ENCODE peak calls at places on chromosomes 11 and 22, in seven cellular contexts. X is heart left ventricle, J is A549, V is psoas muscle, B is stomach, C is endothelial cell of umbilical vein, U is MM.1S. A is an unnamed sample. For H3K9me3 and H3K4me1, the result is how much of the 10 kb centered on the place peaks cover.

GRCh38 chr11:35548925-35549561 is 23.6 kb upstream of the PAMR1 start:
- DNase-seq in B (no peak), J (no peak), U (no peak), V (no peak), C (no peak), X (no peak), A (no peak)

GRCh38 chr22:50192056-50192824 is 6.5 kb downstream of the TRABD start:
- DNase-seq in C (no peak), U (no peak), J (no peak), B (peak), V (no peak), X (no peak), A (no peak)

GRCh38 chr11:33347490-33348125 is 90.4 kb downstream of the HIPK3 start:
- DNase-seq in B (no peak), U (no peak), V (no peak), C (no peak), J (no peak), X (no peak), A (no peak)

GRCh38 chr11:77202941-77203900 is 75.2 kb downstream of the MYO7A start:
- DNase-seq in X (peak), C (no peak), B (peak), U (peak), J (no peak), V (peak), A (peak)

GRCh38 chr11:106087815-106088435 is 10.5 kb downstream of the AASDHPPT start:
- DNase-seq in B (peak), U (peak), J (peak), X (peak), V (no peak), C (peak), A (peak)

GRCh38 chr11:64762916-64763803 is 3.4 kb upstream of the PYGM start:
- DNase-seq in U (no peak), B (peak), V (peak), X (peak), J (no peak), C (peak), A (peak)

GRCh38 chr22:44918166-44918924 is 91.5 kb downstream of the PHF21B start:
- DNase-seq in V (peak), B (no peak), C (no peak), J (no peak), X (no peak), U (no peak), A (no peak)

GRCh38 chr11:111462329-111462728 is 49.9 kb downstream of the BTG4 start:
- DNase-seq in J (no peak), C (no peak), V (no peak), U (no peak), B (no peak), X (no peak), A (no peak)

GRCh38 chr11:23976369-23976768 is 520.5 kb upstream of the LUZP2 start:
- DNase-seq in V (no peak), X (no peak), U (no peak), B (no peak), J (no peak), C (no peak), A (no peak)

GRCh38 chr11:126318642-126319373 is 14.9 kb downstream of the DCPS start:
- DNase-seq in X (peak), U (peak), J (no peak), B (no peak), C (no peak), V (no peak), A (no peak)

GRCh38 chr11:69874178-69874983 is 55.2 kb upstream of the FGF3 start:
- DNase-seq in J (no peak), C (no peak), U (no peak), X (peak), B (no peak), V (no peak), A (no peak)

GRCh38 chr11:127844843-127845242 is 742.5 kb downstream of the ETS1 start:
- DNase-seq in V (no peak), C (no peak), B (no peak), J (no peak), X (no peak), U (no peak), A (no peak)

GRCh38 chr11:36594316-36594989 is at the start of gene IFTAP:
- DNase-seq in V (peak), J (peak), X (peak), B (peak), U (peak), C (peak), A (peak)

GRCh38 chr11:47467372-47467771 is 18.4 kb upstream of the RAPSN start:
- DNase-seq in J (no peak), V (no peak), X (no peak), C (no peak), U (no peak), B (peak), A (peak)

GRCh38 chr11:116082256-116082655 is 578.0 kb upstream of the CADM1 start:
- DNase-seq in V (no peak), U (no peak), B (no peak), J (no peak), X (no peak), C (no peak), A (no peak)

GRCh38 chr11:61378713-61379313 is 13.6 kb upstream of the TMEM216 start:
- DNase-seq in C (no peak), J (peak), U (no peak), B (no peak), X (peak), V (no peak), A (no peak)

GRCh38 chr11:76579047-76579751 is 91.3 kb downstream of the LRRC32 start:
- DNase-seq in X (peak), U (no peak), J (no peak), V (peak), B (no peak), C (peak), A (no peak)

GRCh38 chr11:27945323-27945722 is 162.6 kb downstream of the KIF18A start:
- DNase-seq in X (no peak), C (no peak), V (no peak), B (no peak), U (no peak), J (no peak), A (no peak)

GRCh38 chr11:8777907-8778767 is 95.5 kb downstream of the RPL27A start:
- DNase-seq in C (no peak), X (peak), V (peak), B (no peak), J (no peak), U (no peak), A (peak)

DNA sequence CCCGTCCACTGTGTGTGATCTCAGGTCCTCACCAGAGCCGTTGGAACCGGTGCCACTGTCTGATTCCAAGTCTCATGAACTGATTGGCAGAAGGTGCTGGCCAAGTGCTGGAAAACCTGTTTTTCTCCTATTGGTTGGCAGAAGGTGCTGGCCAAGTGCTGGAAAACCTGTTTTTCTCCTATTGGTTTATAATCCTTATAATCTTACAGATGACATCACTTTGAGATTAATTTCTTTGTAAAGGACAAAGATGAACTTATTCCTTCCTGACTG is 1106.3 kb downstream of the BRD1 start:
- DNase-seq in C (no peak), B (no peak), V (no peak), U (no peak), X (no peak), J (no peak), A (no peak)
- H3K9me3 ChIP-seq in C (under half), B (under half), V (under half), U (under half), X (under half), J (under half), A (under half)

GRCh38 chr11:1852271-1852877 is 510 bp upstream of the LSP1 start:
- DNase-seq in U (peak), J (no peak), V (peak), B (no peak), X (no peak), C (no peak), A (no peak)
- H3K4me3 ChIP-seq in U (peak), J (no peak), V (no peak), B (no peak), X (no peak), C (no peak), A (no peak)

DNA sequence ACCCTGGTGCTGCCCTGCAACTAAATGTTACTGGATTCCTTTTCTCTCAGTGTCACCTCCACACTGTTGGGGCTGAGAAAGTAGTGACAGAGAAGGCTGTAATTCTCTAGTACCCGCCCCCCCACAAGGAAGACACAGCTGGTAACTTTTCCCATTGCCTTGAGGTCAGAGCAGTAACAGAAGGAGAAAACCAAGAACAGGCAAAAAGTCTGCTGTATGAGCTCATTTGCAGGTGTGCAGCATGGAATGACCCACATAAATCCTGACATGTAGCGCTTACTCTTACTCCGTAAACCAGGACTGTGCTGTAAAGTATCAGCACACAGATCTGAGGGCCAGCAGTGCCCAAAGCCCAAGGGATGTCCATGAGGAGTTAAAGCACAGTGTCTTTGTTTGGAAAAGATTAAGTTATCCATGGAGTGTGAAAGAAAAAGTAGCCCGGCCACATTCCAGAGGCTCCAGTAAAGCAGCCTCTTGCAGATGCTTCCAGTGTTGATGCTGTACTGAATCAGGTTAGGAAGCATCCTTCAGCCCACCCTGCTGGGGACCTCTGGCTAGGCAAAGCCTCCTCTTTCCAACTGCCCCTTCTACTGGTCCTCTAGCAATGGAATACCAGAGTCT is 120.6 kb downstream of the PLEKHA7 start:
- DNase-seq in U (no peak), J (no peak), B (no peak), C (no peak), X (no peak), V (no peak), A (no peak)
- H3K4me1 ChIP-seq in U (under half), J (under half), B (under half), C (under half), X (under half), V (under half), A (under half)

DNA sequence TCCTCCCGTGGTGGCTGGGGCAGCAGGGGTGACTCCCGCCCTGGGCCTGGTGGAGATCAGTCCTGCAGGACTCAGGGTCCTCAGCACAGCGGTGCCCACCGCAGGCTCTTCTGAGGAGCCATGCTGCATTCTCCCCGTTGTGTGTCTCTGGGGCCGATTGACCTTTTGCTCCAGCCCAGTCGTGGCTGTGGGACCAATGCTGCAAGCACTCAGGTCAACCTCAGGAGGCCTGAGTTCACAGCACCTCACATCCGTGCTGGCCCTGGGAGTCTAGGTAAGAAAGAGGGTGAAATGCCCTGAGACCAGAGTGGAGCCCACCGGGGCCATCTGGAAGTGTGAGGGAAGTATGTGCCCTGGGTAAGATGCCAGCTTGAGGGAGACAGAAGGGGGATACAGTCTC is 316.1 kb upstream of the B3GAT1 start:
- DNase-seq in C (no peak), B (no peak), V (no peak), J (no peak), X (no peak), U (no peak), A (no peak)
- H3K9me3 ChIP-seq in C (under half), B (under half), V (under half), J (under half), X (under half), U (under half), A (under half)

GRCh38 chr11:86220654-86221053 is 23.9 kb upstream of the EED start:
- DNase-seq in B (no peak), X (no peak), U (no peak), J (no peak), C (no peak), V (no peak), A (no peak)

GRCh38 chr11:86214710-86215109 is 29.8 kb upstream of the EED start:
- DNase-seq in V (no peak), X (no peak), J (no peak), C (no peak), U (no peak), B (no peak), A (no peak)

GRCh38 chr11:86222081-86222480 is 22.5 kb upstream of the EED start:
- DNase-seq in V (no peak), J (no peak), C (no peak), B (no peak), X (no peak), U (no peak), A (no peak)

GRCh38 chr11:86218125-86219081 is 26.1 kb upstream of the EED start:
- DNase-seq in C (peak), V (peak), X (peak), B (peak), J (peak), U (peak), A (no peak)

GRCh38 chr11:86219291-86220193 is 25.0 kb upstream of the EED start:
- DNase-seq in C (no peak), B (no peak), V (no peak), J (no peak), X (no peak), U (no peak), A (no peak)
- H3K4me3 ChIP-seq in C (no peak), B (no peak), V (no peak), J (no peak), X (no peak), U (no peak), A (no peak)

GRCh38 chr11:131042041-131042390 is 125.7 kb upstream of the SNX19 start:
- DNase-seq in V (no peak), B (no peak), C (no peak), J (no peak), X (no peak), U (no peak), A (no peak)
- H3K4me1 ChIP-seq in V (under half), B (under half), C (under half), J (under half), X (under half), U (under half), A (under half)

DNA sequence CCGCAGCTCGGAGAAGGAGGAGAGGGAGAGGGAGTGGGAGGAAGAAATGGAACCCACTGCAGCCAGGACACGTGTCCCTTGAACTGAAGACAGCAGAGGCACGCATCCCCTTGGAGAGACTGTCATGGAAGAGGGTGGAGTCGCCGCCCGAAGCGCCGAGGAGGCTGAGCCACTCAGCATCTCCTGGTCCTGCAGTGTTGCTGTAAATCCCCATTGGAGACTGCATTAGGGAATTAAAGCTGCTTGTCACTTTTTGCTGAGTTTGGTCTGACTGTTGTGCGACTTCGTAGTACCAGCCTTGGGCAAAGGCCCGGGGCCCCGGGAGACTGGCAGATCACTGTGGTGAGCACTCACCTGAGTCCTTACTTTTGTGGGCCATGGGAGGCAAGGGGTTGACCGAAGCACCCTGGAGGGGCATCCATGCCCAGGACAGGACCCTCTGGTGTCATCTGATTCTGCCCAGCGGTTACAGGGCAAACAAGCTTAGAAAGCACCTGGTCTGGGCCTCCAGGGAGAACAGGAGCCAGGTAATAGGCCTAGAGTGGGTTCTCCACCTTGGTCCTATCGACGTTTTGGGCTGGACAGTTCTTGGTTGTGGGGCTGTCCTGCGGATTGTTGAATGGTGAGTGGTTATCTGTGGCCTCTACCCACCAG is 797 bp downstream of the VPREB1 start:
- DNase-seq in U (no peak), B (no peak), X (no peak), V (no peak), J (no peak), C (no peak), A (no peak)
- H3K9me3 ChIP-seq in U (under half), B (under half), X (under half), V (under half), J (under half), C (under half), A (under half)

DNA sequence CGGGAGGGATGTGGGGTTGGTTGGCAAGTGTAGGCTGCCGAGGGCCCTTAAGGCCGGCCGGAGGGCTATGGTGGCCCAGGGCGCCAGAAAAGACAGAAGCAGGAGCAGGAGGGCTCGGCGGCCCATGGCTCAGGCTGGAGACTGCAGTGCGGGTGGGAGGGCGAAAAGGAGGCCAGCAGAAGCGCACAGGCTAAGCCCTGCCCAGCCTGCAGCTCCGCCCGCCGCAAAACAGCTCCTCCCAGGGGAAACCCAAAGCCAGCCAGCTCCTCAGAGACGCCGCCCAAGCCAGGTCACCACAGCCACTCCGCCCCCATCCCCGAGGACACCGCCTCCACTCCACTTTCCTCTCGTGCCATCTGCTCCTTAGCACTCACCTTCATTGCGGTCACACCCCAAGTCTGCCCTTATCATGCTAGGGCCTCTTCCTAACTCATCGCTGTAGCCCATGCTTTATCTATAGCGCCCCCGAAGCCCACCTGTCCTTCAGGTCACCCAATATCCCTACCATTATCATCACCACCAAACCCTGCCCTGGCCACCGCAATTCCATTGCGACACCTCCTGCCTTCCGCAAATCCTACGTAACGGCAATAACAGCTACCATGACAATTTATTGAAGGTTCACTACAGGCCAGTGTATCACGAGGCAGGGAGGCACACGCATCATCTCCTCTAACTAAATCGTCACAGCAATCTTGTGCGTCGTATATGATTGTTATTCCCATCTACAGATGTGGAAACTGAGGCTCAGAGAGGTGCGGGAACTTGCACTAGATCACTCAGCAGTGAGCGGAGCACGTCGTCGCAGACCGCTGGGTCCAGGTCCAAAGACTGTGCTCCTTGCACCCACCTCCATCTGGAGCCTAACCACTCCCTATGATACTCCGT is at the start of gene PRCP:
- DNase-seq in V (peak), U (peak), X (peak), B (peak), C (peak), J (peak), A (peak)
- H3K4me3 ChIP-seq in V (peak), U (peak), X (peak), B (peak), C (peak), J (peak), A (peak)

DNA sequence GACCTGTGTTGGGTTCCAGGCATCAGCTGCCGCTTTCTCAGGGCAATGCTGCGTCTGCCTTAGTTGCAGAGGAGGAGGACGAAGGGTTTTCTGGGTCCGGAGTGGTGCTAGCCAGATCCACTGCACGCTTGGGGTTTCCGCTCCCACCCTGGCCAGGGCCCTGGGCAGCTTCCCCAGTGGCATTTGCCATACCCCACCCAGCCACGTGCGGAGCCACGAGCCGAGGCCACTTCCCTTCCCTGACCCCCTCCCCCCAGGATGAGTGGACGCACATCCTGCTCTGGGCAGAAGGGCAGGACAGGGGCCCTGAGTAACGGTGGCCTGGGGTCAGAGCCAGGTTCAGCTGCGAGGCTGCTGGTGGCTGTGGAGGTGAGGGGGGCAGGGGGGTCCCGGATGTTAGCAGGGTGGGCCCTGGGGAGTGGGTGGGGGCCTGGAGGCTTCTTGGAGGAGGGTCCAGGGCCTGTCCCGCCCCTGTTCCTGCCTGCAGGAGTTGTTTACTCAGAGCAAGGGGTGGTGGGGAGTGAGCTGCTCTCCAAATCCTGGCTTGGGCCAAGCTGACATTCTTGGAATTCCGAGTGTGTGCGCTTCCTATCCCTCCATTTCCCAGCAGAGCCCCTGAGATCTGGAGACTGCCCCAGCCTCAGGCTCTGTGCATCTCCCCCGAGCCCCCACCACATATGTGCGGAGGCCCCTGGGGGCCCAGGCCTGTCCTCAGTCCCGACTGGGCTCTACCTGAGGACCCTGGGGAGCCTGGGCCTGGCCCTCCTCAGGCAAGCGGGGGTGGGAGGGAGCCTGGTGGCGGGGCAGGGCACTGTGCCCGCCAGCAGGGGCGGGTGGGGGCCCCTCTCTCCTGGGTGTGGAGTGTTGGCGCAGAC is 1.4 kb downstream of the TSPAN4 start:
- DNase-seq in B (peak), V (peak), J (peak), U (no peak), C (peak), X (peak), A (peak)
- H3K4me1 ChIP-seq in B (half or more), V (under half), J (half or more), U (under half), C (under half), X (half or more), A (under half)

GRCh38 chr11:29518389-29519174 is 498.2 kb downstream of the KCNA4 start:
- DNase-seq in U (peak), X (no peak), B (no peak), V (no peak), J (peak), C (no peak), A (no peak)
- H3K9me3 ChIP-seq in U (under half), X (under half), B (under half), V (under half), J (under half), C (under half), A (half or more)

A was measured in mucosa of descending colon.